ENCODE peak calls at places on chromosomes 1 and 21, in five cellular contexts. F is T-helper 2 cell; G is Right ventricle myocardium superior; C is activated effector memory CD4-positive, alpha-beta T cell treated with Interleukin-2 at 50 U/mL for 16 hours; X is BJ. N is an unnamed sample.

GRCh38 chr1:56326056-56326455 is 253.3 kb downstream of the PLPP3 start:
- DNase-seq in F (no peak), G (no peak), C (no peak), X (no peak), N (no peak)

GRCh38 chr1:198169704-198170103 is 12.9 kb downstream of the NEK7 start:
- DNase-seq in F (no peak), G (no peak), C (no peak), X (no peak), N (no peak)

GRCh38 chr1:42146127-42146915 is 6.9 kb upstream of the GUCA2B start:
- DNase-seq in F (no peak), G (no peak), C (no peak), X (no peak), N (no peak)

GRCh38 chr1:165162671-165163241 is 193.8 kb downstream of the LMX1A start:
- DNase-seq in F (no peak), G (no peak), C (no peak), X (no peak), N (peak)

GRCh38 chr1:103901072-103901471 is 151.4 kb downstream of the AMY1C start:
- DNase-seq in F (no peak), G (no peak), C (no peak), X (no peak), N (no peak)

GRCh38 chr1:101567582-101568189 is 330.9 kb downstream of the S1PR1 start:
- DNase-seq in F (no peak), G (peak), C (peak), X (no peak), N (peak)

GRCh38 chr1:22816803-22817202 is 106.2 kb downstream of the EPHB2 start:
- DNase-seq in F (no peak), G (no peak), C (no peak), X (no peak), N (no peak)

GRCh38 chr21:42991992-42992740 is 17.8 kb downstream of the PKNOX1 start:
- DNase-seq in F (no peak), G (peak), C (no peak), X (peak), N (peak)

GRCh38 chr1:55980574-55980973 is 598.8 kb downstream of the PLPP3 start:
- DNase-seq in F (no peak), G (no peak), C (no peak), X (no peak), N (no peak)

GRCh38 chr1:205729945-205730610 is 19.9 kb downstream of the NUCKS1 start:
- DNase-seq in F (no peak), G (no peak), C (no peak), X (no peak), N (no peak)

GRCh38 chr1:242002528-242002927 is 3.6 kb upstream of the MAP1LC3C start:
- DNase-seq in F (no peak), G (no peak), C (no peak), X (no peak), N (no peak)

GRCh38 chr1:24216254-24216653 is 29.2 kb upstream of the IFNLR1 start:
- DNase-seq in F (no peak), G (no peak), C (no peak), X (no peak), N (peak)

GRCh38 chr1:83499998-83500397 is 498.9 kb downstream of the TTLL7 start:
- DNase-seq in F (no peak), G (no peak), C (no peak), X (no peak), N (no peak)

GRCh38 chr1:91697322-91698260 is 188.4 kb downstream of the TGFBR3 start:
- DNase-seq in F (peak), G (no peak), C (peak), X (no peak), N (no peak)

GRCh38 chr1:98763488-98764141 is 102.1 kb downstream of the SNX7 start:
- DNase-seq in F (no peak), G (no peak), C (no peak), X (no peak), N (no peak)

GRCh38 chr1:22860883-22861385 is 111.7 kb downstream of the LACTBL1 start:
- DNase-seq in F (no peak), G (no peak), C (no peak), X (no peak), N (no peak)

GRCh38 chr21:43717967-43718871 is 710 bp upstream of the PDXK start:
- DNase-seq in F (no peak), G (peak), C (no peak), X (no peak), N (no peak)

GRCh38 chr21:27693376-27693775 is 726.5 kb upstream of the ADAMTS5 start:
- DNase-seq in F (no peak), G (no peak), C (no peak), X (peak), N (no peak)

GRCh38 chr1:3483801-3484444 is 29.5 kb downstream of the ARHGEF16 start:
- DNase-seq in F (no peak), G (no peak), C (peak), X (no peak), N (peak)

GRCh38 chr1:85128296-85128695 is 72.5 kb downstream of the SYDE2 start:
- DNase-seq in F (no peak), G (no peak), C (no peak), X (peak), N (no peak)

GRCh38 chr1:89739013-89739843 is 81.6 kb upstream of the LRRC8D start:
- DNase-seq in F (no peak), G (no peak), C (no peak), X (no peak), N (no peak)

GRCh38 chr1:3453891-3454810 is at the start of gene ARHGEF16:
- DNase-seq in F (peak), G (peak), C (peak), X (no peak), N (peak)

GRCh38 chr1:1989102-1989542 is 14.5 kb downstream of the CFAP74 start:
- DNase-seq in F (no peak), G (peak), C (no peak), X (no peak), N (no peak)

GRCh38 chr1:94875794-94876193 is 51.1 kb downstream of the CNN3 start:
- DNase-seq in F (no peak), G (no peak), C (no peak), X (no peak), N (no peak)

GRCh38 chr21:38577887-38578286 is 79.6 kb upstream of the ERG start:
- DNase-seq in F (no peak), G (no peak), C (no peak), X (no peak), N (no peak)

GRCh38 chr1:110634455-110635281 is 28.5 kb upstream of the KCNA2 start:
- DNase-seq in F (peak), G (peak), C (peak), X (no peak), N (peak)

GRCh38 chr21:40355076-40355475 is 487.8 kb downstream of the PCP4 start:
- DNase-seq in F (no peak), G (no peak), C (no peak), X (no peak), N (no peak)

GRCh38 chr1:70902211-70902610 is 145.4 kb downstream of the PTGER3 start:
- DNase-seq in F (no peak), G (no peak), C (no peak), X (no peak), N (no peak)

GRCh38 chr1:52159033-52159789 is 17.3 kb downstream of the ZFYVE9 start:
- DNase-seq in F (no peak), G (no peak), C (no peak), X (no peak), N (no peak)

GRCh38 chr1:166432655-166433054 is 265.9 kb upstream of the FAM78B start:
- DNase-seq in F (no peak), G (no peak), C (no peak), X (no peak), N (no peak)

N was measured in hepatocyte.